ENCODE peak calls at places on chromosomes 3 and 15, in five cellular contexts. One of them, this sample, is unnamed.

GRCh38 chr15:85543741-85544155 is 163.3 kb downstream of the AKAP13 start:
- DNase-seq in OCI-LY7: no peak
- DNase-seq in GM23248: no peak
- DNase-seq in endodermal cell: peak; percentile 60
- DNase-seq in Peyer's patch: peak; percentile 84
- DNase-seq in this sample: no peak

GRCh38 chr3:195878424-195879274 is 29.7 kb downstream of the TNK2 start:
- DNase-seq in OCI-LY7: no peak
- DNase-seq in GM23248: no peak
- DNase-seq in endodermal cell: no peak
- DNase-seq in Peyer's patch: no peak
- DNase-seq in this sample: no peak

GRCh38 chr3:159866201-159866746 is 122.4 kb upstream of the IL12A start:
- DNase-seq in OCI-LY7: no peak
- DNase-seq in GM23248: no peak
- DNase-seq in endodermal cell: no peak
- DNase-seq in Peyer's patch: no peak
- DNase-seq in this sample: no peak

GRCh38 chr3:105944721-105945120 is 75.9 kb upstream of the CBLB start:
- DNase-seq in OCI-LY7: no peak
- DNase-seq in GM23248: peak; percentile 79
- DNase-seq in endodermal cell: no peak
- DNase-seq in Peyer's patch: no peak
- DNase-seq in this sample: no peak

GRCh38 chr3:9192238-9192637 is 57.2 kb downstream of the SRGAP3 start:
- DNase-seq in OCI-LY7: no peak
- DNase-seq in GM23248: no peak
- DNase-seq in endodermal cell: no peak
- DNase-seq in Peyer's patch: no peak
- DNase-seq in this sample: no peak

GRCh38 chr3:43998374-43998840 is 243.3 kb upstream of the TOPAZ1 start:
- DNase-seq in OCI-LY7: peak; percentile 44
- DNase-seq in GM23248: peak; percentile 36
- DNase-seq in endodermal cell: peak; percentile 79
- DNase-seq in Peyer's patch: no peak
- DNase-seq in this sample: no peak

GRCh38 chr15:74461847-74462511 is 1.0 kb upstream of the UBL7 start:
- DNase-seq in OCI-LY7: no peak
- DNase-seq in GM23248: peak; percentile 27
- DNase-seq in endodermal cell: no peak
- DNase-seq in Peyer's patch: no peak
- DNase-seq in this sample: no peak

GRCh38 chr3:197124713-197125112 is 95.1 kb upstream of the MELTF start:
- DNase-seq in OCI-LY7: no peak
- DNase-seq in GM23248: no peak
- DNase-seq in endodermal cell: no peak
- DNase-seq in Peyer's patch: no peak
- DNase-seq in this sample: no peak

GRCh38 chr3:124597273-124597672 is 133.0 kb upstream of the UMPS start:
- DNase-seq in OCI-LY7: no peak
- DNase-seq in GM23248: no peak
- DNase-seq in endodermal cell: no peak
- DNase-seq in Peyer's patch: no peak
- DNase-seq in this sample: no peak
- H3K27ac ChIP-seq in OCI-LY7: no peak overlapping the region
- H3K27ac ChIP-seq in GM23248: no peak overlapping the region
- H3K27ac ChIP-seq in endodermal cell: no peak overlapping the region
- H3K27ac ChIP-seq in Peyer's patch: no peak overlapping the region
- H3K27ac ChIP-seq in this sample: no peak overlapping the region

GRCh38 chr3:60314064-60314463 is 937.2 kb downstream of the FHIT start:
- DNase-seq in OCI-LY7: no peak
- DNase-seq in GM23248: no peak
- DNase-seq in endodermal cell: no peak
- DNase-seq in Peyer's patch: no peak
- DNase-seq in this sample: no peak
- H3K27ac ChIP-seq in OCI-LY7: no peak overlapping the region
- H3K27ac ChIP-seq in GM23248: no peak overlapping the region
- H3K27ac ChIP-seq in endodermal cell: no peak overlapping the region
- H3K27ac ChIP-seq in Peyer's patch: no peak overlapping the region
- H3K27ac ChIP-seq in this sample: no peak overlapping the region

GRCh38 chr3:72972706-72973030 is 23.9 kb upstream of the PPP4R2 start:
- DNase-seq in OCI-LY7: no peak
- DNase-seq in GM23248: no peak
- DNase-seq in endodermal cell: no peak
- DNase-seq in Peyer's patch: no peak
- DNase-seq in this sample: no peak

GRCh38 chr3:72964633-72965032 is 32.0 kb upstream of the PPP4R2 start:
- DNase-seq in OCI-LY7: no peak
- DNase-seq in GM23248: no peak
- DNase-seq in endodermal cell: no peak
- DNase-seq in Peyer's patch: no peak
- DNase-seq in this sample: no peak

GRCh38 chr3:72969766-72970165 is 26.8 kb upstream of the PPP4R2 start:
- DNase-seq in OCI-LY7: no peak
- DNase-seq in GM23248: peak; percentile 27
- DNase-seq in endodermal cell: no peak
- DNase-seq in Peyer's patch: no peak
- DNase-seq in this sample: no peak

GRCh38 chr3:72970942-72971341 is 25.7 kb upstream of the PPP4R2 start:
- DNase-seq in OCI-LY7: no peak
- DNase-seq in GM23248: no peak
- DNase-seq in endodermal cell: no peak
- DNase-seq in Peyer's patch: no peak
- DNase-seq in this sample: no peak

DNA sequence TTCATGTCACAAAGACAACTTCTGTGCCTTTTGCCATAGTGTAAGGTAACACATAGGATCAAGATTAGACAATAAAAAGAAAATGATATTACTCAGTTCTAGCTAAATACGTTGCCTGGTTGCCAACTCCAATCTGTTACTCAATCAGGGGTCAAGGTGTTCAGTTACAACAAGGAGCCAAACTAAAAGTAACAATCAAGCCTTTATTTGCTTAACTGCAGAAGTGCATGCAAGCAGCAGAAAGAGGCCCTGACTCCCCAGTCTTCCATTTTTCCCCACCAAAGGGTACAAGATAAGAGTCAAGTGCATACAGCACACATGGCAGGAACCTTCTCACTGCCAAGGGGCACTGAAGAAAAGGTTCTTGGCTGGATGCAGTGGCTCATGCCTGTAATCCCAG is 28.3 kb upstream of the PPP4R2 start:
- DNase-seq in OCI-LY7: no peak
- DNase-seq in GM23248: no peak
- DNase-seq in endodermal cell: no peak
- DNase-seq in Peyer's patch: no peak
- DNase-seq in this sample: no peak
- H3K27ac ChIP-seq in OCI-LY7: no peak overlapping the region
- H3K27ac ChIP-seq in GM23248: no peak overlapping the region
- H3K27ac ChIP-seq in endodermal cell: no peak overlapping the region
- H3K27ac ChIP-seq in Peyer's patch: no peak overlapping the region
- H3K27ac ChIP-seq in this sample: no peak overlapping the region

DNA sequence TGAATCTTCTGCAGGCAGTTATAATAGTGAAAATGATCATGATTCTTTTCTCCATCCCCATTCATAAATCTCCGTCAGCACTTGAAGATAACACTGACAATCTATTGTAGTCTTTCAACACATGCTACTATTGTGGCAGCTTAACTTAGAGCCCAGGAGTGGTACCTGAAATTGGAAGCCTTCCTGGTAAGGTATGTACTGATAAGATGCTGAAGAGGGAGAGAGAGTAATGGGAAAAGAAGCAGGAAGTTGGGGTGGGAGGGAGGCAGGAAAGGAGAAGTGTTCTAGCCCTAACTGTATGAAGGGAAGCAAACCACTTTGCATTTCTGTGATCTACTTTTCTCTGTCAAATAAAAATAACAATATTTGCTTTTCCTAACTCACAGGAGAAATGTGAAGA is 197.4 kb upstream of the RORA start:
- DNase-seq in OCI-LY7: no peak
- DNase-seq in GM23248: no peak
- DNase-seq in endodermal cell: peak; percentile 59
- DNase-seq in Peyer's patch: no peak
- DNase-seq in this sample: no peak
- H3K27ac ChIP-seq in OCI-LY7: no peak overlapping the region
- H3K27ac ChIP-seq in GM23248: no peak overlapping the region
- H3K27ac ChIP-seq in endodermal cell: no peak overlapping the region
- H3K27ac ChIP-seq in Peyer's patch: no peak overlapping the region
- H3K27ac ChIP-seq in this sample: no peak overlapping the region

DNA sequence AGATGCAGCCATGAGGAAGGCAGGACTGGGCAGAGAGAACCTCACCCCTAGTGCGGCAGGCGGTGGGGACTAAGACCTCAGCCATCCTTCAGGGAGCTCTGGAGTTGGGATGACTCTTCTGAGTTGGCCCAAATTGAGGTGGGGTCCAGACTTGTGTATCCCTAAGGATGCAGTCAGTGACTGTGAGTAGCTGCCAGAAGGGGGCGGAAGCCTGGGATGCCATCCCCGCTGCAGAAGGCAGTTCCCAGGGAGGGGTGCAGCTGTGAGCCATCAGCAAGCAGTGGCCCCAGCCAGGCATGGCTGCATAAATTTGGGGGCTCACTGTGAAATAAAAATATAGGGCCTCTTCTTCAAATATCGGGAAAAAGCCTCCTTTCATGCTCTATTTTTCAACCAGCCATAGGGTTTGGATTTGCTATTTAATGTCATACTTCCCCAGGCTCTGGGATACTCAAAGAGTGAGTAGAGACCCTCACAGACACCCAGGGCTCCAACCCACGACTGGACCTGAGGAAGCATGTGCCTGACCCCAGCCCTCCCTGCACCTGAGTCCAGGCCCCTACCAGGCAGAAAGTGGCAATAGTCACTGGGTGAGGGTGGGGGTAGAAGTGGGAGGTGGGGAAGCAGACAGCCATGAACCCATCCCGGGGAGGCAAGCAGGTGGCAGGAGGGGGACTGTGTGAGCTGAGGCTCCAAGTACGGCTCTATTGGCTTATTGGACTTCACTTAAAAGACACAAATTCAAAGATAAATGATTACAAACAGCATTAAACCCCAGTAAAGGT is 30.5 kb downstream of the GRK7 start:
- DNase-seq in OCI-LY7: no peak
- DNase-seq in GM23248: no peak
- DNase-seq in endodermal cell: peak; percentile 86
- DNase-seq in Peyer's patch: no peak
- DNase-seq in this sample: no peak
- H3K27ac ChIP-seq in OCI-LY7: no peak overlapping the region
- H3K27ac ChIP-seq in GM23248: no peak overlapping the region
- H3K27ac ChIP-seq in endodermal cell: no peak overlapping the region
- H3K27ac ChIP-seq in Peyer's patch: no peak overlapping the region
- H3K27ac ChIP-seq in this sample: no peak overlapping the region

DNA sequence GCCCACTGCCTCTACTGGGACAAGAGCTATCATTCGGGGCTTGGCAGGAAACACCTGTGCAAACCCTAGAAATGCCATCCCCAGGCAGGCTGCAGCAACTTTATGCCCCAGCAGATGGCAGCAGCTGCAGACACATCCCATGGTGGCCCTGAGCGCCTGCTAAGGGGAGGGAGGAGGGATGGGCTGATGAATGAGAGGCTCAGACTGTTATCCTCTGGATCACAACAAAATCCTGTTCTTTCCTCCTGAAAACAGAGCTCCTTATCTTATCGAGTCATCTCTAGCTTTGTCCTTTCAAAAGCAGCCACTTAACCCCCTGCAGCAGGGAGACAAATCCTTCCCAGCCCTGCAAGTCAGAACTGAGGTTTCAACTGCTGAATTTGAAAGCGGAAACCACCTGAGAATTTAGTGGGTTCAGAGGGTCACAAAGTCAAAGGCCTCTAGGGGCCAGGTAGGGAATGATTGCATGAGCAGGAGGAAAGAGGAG is 90.6 kb upstream of the PROK2 start:
- DNase-seq in OCI-LY7: peak; percentile 82
- DNase-seq in GM23248: peak; percentile 86
- DNase-seq in endodermal cell: peak; percentile 98
- DNase-seq in Peyer's patch: peak; percentile 77
- DNase-seq in this sample: peak; percentile 13
- H3K27ac ChIP-seq in OCI-LY7: no peak overlapping the region
- H3K27ac ChIP-seq in GM23248: no peak overlapping the region
- H3K27ac ChIP-seq in endodermal cell: no peak overlapping the region
- H3K27ac ChIP-seq in Peyer's patch: no peak overlapping the region
- H3K27ac ChIP-seq in this sample: no peak overlapping the region

GRCh38 chr3:40878464-40878905 is 320.8 kb upstream of the CTNNB1 start:
- DNase-seq in OCI-LY7: no peak
- DNase-seq in GM23248: no peak
- DNase-seq in endodermal cell: no peak
- DNase-seq in Peyer's patch: no peak
- DNase-seq in this sample: no peak
- H3K27ac ChIP-seq in OCI-LY7: no peak overlapping the region
- H3K27ac ChIP-seq in GM23248: no peak overlapping the region
- H3K27ac ChIP-seq in endodermal cell: no peak overlapping the region
- H3K27ac ChIP-seq in Peyer's patch: no peak overlapping the region
- H3K27ac ChIP-seq in this sample: peak overlapping the region; percentile 18

This sample was measured in substantia nigra.